ENCODE peak calls at places on chromosomes 3 and 15, in ten cellular contexts. One of them, this sample, is unnamed.

GRCh38 chr15:25897658-25898057 is 34.5 kb upstream of the ATP10A start:
- DNase-seq in HepG2: no peak
- DNase-seq in A549: no peak
- DNase-seq in sigmoid colon: no peak
- DNase-seq in spleen: no peak
- DNase-seq in GM12878: no peak
- DNase-seq in body of pancreas: no peak
- DNase-seq in IMR-90: no peak
- DNase-seq in Peyer's patch: no peak
- DNase-seq in transverse colon: no peak
- DNase-seq in this sample: no peak

GRCh38 chr3:74601793-74602192 is 12.7 kb downstream of the CNTN3 start:
- DNase-seq in GM12878: no peak
- DNase-seq in transverse colon: no peak
- DNase-seq in sigmoid colon: no peak
- DNase-seq in spleen: no peak
- DNase-seq in IMR-90: no peak
- DNase-seq in HepG2: no peak
- DNase-seq in Peyer's patch: no peak
- DNase-seq in body of pancreas: no peak
- DNase-seq in A549: no peak
- DNase-seq in this sample: no peak

GRCh38 chr15:42845581-42845980 is 75.0 kb downstream of the TTBK2 start:
- DNase-seq in spleen: no peak
- DNase-seq in A549: no peak
- DNase-seq in GM12878: no peak
- DNase-seq in body of pancreas: no peak
- DNase-seq in transverse colon: no peak
- DNase-seq in Peyer's patch: no peak
- DNase-seq in sigmoid colon: no peak
- DNase-seq in HepG2: peak; percentile 35
- DNase-seq in IMR-90: peak; percentile 31
- DNase-seq in this sample: no peak

GRCh38 chr15:39631357-39631756 is 50.5 kb downstream of the THBS1 start:
- DNase-seq in spleen: no peak
- DNase-seq in GM12878: no peak
- DNase-seq in transverse colon: no peak
- DNase-seq in sigmoid colon: no peak
- DNase-seq in body of pancreas: no peak
- DNase-seq in HepG2: no peak
- DNase-seq in Peyer's patch: no peak
- DNase-seq in A549: no peak
- DNase-seq in IMR-90: peak; percentile 45
- DNase-seq in this sample: no peak

GRCh38 chr3:58041826-58042324 is 33.7 kb downstream of the FLNB start:
- DNase-seq in spleen: no peak
- DNase-seq in IMR-90: peak; percentile 90
- DNase-seq in A549: no peak
- DNase-seq in body of pancreas: no peak
- DNase-seq in transverse colon: no peak
- DNase-seq in sigmoid colon: no peak
- DNase-seq in Peyer's patch: no peak
- DNase-seq in GM12878: peak; percentile 88
- DNase-seq in HepG2: peak; percentile 85
- DNase-seq in this sample: no peak

GRCh38 chr3:184730924-184731323 is 19.1 kb upstream of the MAGEF1 start:
- DNase-seq in Peyer's patch: peak; percentile 7
- DNase-seq in HepG2: no peak
- DNase-seq in spleen: no peak
- DNase-seq in GM12878: no peak
- DNase-seq in IMR-90: no peak
- DNase-seq in body of pancreas: no peak
- DNase-seq in transverse colon: no peak
- DNase-seq in A549: no peak
- DNase-seq in sigmoid colon: no peak
- DNase-seq in this sample: no peak

GRCh38 chr3:63467392-63467791 is 185.1 kb upstream of the SNTN start:
- DNase-seq in transverse colon: no peak
- DNase-seq in spleen: no peak
- DNase-seq in GM12878: no peak
- DNase-seq in sigmoid colon: no peak
- DNase-seq in HepG2: no peak
- DNase-seq in Peyer's patch: no peak
- DNase-seq in body of pancreas: no peak
- DNase-seq in IMR-90: no peak
- DNase-seq in A549: no peak
- DNase-seq in this sample: no peak

GRCh38 chr3:54424283-54424682 is 301.9 kb downstream of the CACNA2D3 start:
- DNase-seq in HepG2: no peak
- DNase-seq in transverse colon: no peak
- DNase-seq in IMR-90: no peak
- DNase-seq in A549: no peak
- DNase-seq in Peyer's patch: no peak
- DNase-seq in spleen: no peak
- DNase-seq in body of pancreas: no peak
- DNase-seq in sigmoid colon: no peak
- DNase-seq in GM12878: no peak
- DNase-seq in this sample: no peak

GRCh38 chr3:67400476-67400875 is 253.9 kb downstream of the SUCLG2 start:
- DNase-seq in IMR-90: no peak
- DNase-seq in spleen: no peak
- DNase-seq in transverse colon: no peak
- DNase-seq in GM12878: no peak
- DNase-seq in body of pancreas: no peak
- DNase-seq in HepG2: no peak
- DNase-seq in sigmoid colon: no peak
- DNase-seq in A549: no peak
- DNase-seq in Peyer's patch: no peak
- DNase-seq in this sample: no peak

DNA sequence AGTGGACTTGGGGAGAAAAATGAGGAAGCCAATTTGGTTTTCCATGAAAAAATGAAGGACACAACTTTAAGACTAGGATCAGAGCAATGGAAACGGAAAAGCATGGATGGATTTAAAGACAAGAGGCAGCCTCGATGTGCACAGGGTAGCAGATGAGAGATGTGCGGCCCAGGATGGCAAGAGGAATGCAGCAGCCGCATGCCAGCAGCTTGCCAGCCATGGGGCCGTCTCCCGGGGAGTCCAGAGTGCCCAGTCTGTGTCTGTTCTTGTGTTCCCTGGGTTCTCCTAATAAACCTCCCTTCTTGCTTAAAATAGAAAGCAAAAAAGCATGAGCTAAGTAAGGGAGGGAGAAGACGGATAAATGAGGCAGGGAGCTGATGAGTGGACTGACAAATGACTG is 68.0 kb upstream of the IQSEC1 start:
- DNase-seq in body of pancreas: no peak
- DNase-seq in spleen: peak; percentile 51
- DNase-seq in A549: no peak
- DNase-seq in Peyer's patch: peak; percentile 5
- DNase-seq in sigmoid colon: peak; percentile 28
- DNase-seq in transverse colon: no peak
- DNase-seq in GM12878: no peak
- DNase-seq in HepG2: no peak
- DNase-seq in IMR-90: no peak
- DNase-seq in this sample: no peak
- TF ChIP-seq POLR2A in body of pancreas: no peak
- TF ChIP-seq POLR2A in spleen: no peak
- TF ChIP-seq POLR2A in A549: no peak
- TF ChIP-seq POLR2A in Peyer's patch: no peak
- TF ChIP-seq POLR2A in sigmoid colon: no peak
- TF ChIP-seq POLR2A in transverse colon: no peak
- TF ChIP-seq POLR2A in GM12878: no peak
- TF ChIP-seq POLR2A in HepG2: no peak
- TF ChIP-seq POLR2A in IMR-90: no peak
- TF ChIP-seq POLR2A in this sample: no peak

GRCh38 chr3:5186854-5187151 is 704 bp upstream of the EDEM1 start:
- DNase-seq in HepG2: peak; percentile 15
- DNase-seq in sigmoid colon: no peak
- DNase-seq in body of pancreas: peak; percentile 26
- DNase-seq in IMR-90: peak; percentile 44
- DNase-seq in GM12878: no peak
- DNase-seq in A549: no peak
- DNase-seq in spleen: no peak
- DNase-seq in Peyer's patch: no peak
- DNase-seq in transverse colon: no peak
- DNase-seq in this sample: no peak

GRCh38 chr3:5186089-5186853 is 1.2 kb upstream of the EDEM1 start:
- DNase-seq in sigmoid colon: no peak
- DNase-seq in GM12878: no peak
- DNase-seq in A549: no peak
- DNase-seq in transverse colon: no peak
- DNase-seq in spleen: no peak
- DNase-seq in HepG2: no peak
- DNase-seq in IMR-90: no peak
- DNase-seq in Peyer's patch: no peak
- DNase-seq in body of pancreas: no peak
- DNase-seq in this sample: no peak

GRCh38 chr3:5188419-5189405 is 1.2 kb downstream of the EDEM1 start:
- DNase-seq in GM12878: no peak
- DNase-seq in Peyer's patch: peak; percentile 76
- DNase-seq in HepG2: peak; percentile 68
- DNase-seq in sigmoid colon: no peak
- DNase-seq in IMR-90: peak; percentile 17
- DNase-seq in A549: peak; percentile 54
- DNase-seq in spleen: peak; percentile 81
- DNase-seq in transverse colon: peak; percentile 46
- DNase-seq in body of pancreas: peak; percentile 44
- DNase-seq in this sample: no peak

GRCh38 chr3:5187920-5188418 is 462 bp downstream of the EDEM1 start:
- DNase-seq in Peyer's patch: peak; percentile 74
- DNase-seq in sigmoid colon: peak; percentile 74
- DNase-seq in transverse colon: peak; percentile 38
- DNase-seq in HepG2: no peak
- DNase-seq in spleen: peak; percentile 94
- DNase-seq in A549: peak; percentile 33
- DNase-seq in GM12878: no peak
- DNase-seq in body of pancreas: peak; percentile 54
- DNase-seq in IMR-90: peak; percentile 24
- DNase-seq in this sample: peak; percentile 32

GRCh38 chr3:5187152-5187919 is at the start of gene EDEM1:
- DNase-seq in sigmoid colon: peak; percentile 97
- DNase-seq in body of pancreas: peak; percentile 96
- DNase-seq in IMR-90: peak; percentile 94
- DNase-seq in GM12878: peak; percentile 76
- DNase-seq in spleen: peak; percentile 100
- DNase-seq in Peyer's patch: peak; percentile 97
- DNase-seq in A549: peak; percentile 96
- DNase-seq in transverse colon: peak; percentile 97
- DNase-seq in HepG2: peak; percentile 88
- DNase-seq in this sample: peak; percentile 94
- TF ChIP-seq POLR2A in sigmoid colon: peak; percentile 75
- TF ChIP-seq POLR2A in body of pancreas: peak; percentile 87
- TF ChIP-seq POLR2A in IMR-90: peak; percentile 86
- TF ChIP-seq POLR2A in GM12878: peak; percentile 78
- TF ChIP-seq POLR2A in spleen: peak; percentile 84
- TF ChIP-seq POLR2A in Peyer's patch: peak; percentile 75
- TF ChIP-seq POLR2A in A549: peak; percentile 81
- TF ChIP-seq POLR2A in transverse colon: peak; percentile 84
- TF ChIP-seq POLR2A in HepG2: peak; percentile 72
- TF ChIP-seq POLR2A in this sample: peak; percentile 69

GRCh38 chr3:159996018-159996417 is 7.4 kb downstream of the IL12A start:
- DNase-seq in A549: no peak
- DNase-seq in HepG2: no peak
- DNase-seq in Peyer's patch: no peak
- DNase-seq in GM12878: no peak
- DNase-seq in spleen: no peak
- DNase-seq in transverse colon: no peak
- DNase-seq in IMR-90: peak; percentile 67
- DNase-seq in sigmoid colon: no peak
- DNase-seq in body of pancreas: no peak
- DNase-seq in this sample: no peak
- TF ChIP-seq POLR2A in A549: no peak
- TF ChIP-seq POLR2A in HepG2: no peak
- TF ChIP-seq POLR2A in Peyer's patch: no peak
- TF ChIP-seq POLR2A in GM12878: no peak
- TF ChIP-seq POLR2A in spleen: no peak
- TF ChIP-seq POLR2A in transverse colon: no peak
- TF ChIP-seq POLR2A in IMR-90: no peak
- TF ChIP-seq POLR2A in sigmoid colon: no peak
- TF ChIP-seq POLR2A in body of pancreas: no peak
- TF ChIP-seq POLR2A in this sample: no peak

DNA sequence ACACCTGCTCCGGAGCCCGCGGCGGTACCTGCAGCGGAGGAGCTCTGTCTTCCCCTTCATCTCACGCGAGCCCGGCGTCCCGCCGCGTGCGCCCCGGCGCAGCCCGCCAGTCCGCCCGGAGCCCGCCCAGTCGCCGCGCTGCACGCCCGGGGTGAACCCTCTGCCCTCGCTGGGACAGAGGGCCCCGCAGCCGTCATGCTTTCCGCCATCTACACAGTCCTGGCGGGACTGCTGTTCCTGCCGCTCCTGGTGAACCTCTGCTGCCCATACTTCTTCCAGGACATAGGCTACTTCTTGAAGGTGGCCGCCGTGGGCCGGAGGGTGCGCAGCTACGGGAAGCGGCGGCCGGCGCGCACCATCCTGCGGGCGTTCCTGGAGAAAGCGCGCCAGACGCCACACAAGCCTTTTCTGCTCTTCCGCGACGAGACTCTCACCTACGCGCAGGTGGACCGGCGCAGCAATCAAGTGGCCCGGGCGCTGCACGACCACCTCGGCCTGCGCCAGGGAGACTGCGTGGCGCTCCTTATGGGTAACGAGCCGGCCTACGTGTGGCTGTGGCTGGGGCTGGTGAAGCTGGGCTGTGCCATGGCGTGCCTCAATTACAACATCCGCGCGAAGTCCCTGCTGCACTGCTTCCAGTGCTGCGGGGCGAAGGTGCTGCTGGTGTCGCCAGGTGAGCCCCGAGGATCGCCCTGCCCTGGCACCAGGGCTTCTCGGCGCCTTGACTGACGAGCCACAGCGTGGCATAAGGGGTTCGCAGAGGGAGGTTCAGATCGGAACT is 427 bp downstream of the SLC27A2 start:
- DNase-seq in GM12878: no peak
- DNase-seq in Peyer's patch: peak; percentile 79
- DNase-seq in transverse colon: peak; percentile 19
- DNase-seq in IMR-90: peak; percentile 15
- DNase-seq in HepG2: no peak
- DNase-seq in body of pancreas: peak; percentile 16
- DNase-seq in A549: peak; percentile 55
- DNase-seq in sigmoid colon: no peak
- DNase-seq in spleen: peak; percentile 88
- DNase-seq in this sample: no peak
- TF ChIP-seq POLR2A in GM12878: no peak
- TF ChIP-seq POLR2A in Peyer's patch: no peak
- TF ChIP-seq POLR2A in transverse colon: no peak
- TF ChIP-seq POLR2A in IMR-90: no peak
- TF ChIP-seq POLR2A in HepG2: peak; percentile 60
- TF ChIP-seq POLR2A in body of pancreas: no peak
- TF ChIP-seq POLR2A in A549: peak; percentile 11
- TF ChIP-seq POLR2A in sigmoid colon: no peak
- TF ChIP-seq POLR2A in spleen: no peak
- TF ChIP-seq POLR2A in this sample: no peak

DNA sequence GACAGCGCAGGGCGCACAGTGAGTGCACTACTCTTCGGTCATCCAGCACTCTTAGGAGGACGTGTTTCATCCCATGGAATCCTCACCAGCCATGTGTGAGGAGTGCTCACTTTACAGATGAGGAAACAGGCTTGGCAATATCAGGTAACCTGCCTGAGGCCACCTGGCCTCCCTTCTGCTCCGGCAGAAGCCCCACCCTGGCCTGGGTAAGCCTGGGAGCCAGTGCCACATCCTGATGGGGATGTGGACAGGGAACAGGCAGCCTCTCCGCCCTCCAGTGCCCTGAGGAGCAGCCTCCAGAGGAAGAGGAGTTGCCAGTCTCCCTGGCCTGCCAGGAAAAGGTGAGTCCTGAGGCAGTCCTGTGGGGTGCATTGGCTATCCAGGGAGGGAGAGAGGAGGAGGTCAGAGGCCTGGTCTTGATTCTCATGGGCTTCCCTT is 39.4 kb upstream of the LIMD1 start:
- DNase-seq in IMR-90: no peak
- DNase-seq in A549: no peak
- DNase-seq in HepG2: no peak
- DNase-seq in GM12878: no peak
- DNase-seq in transverse colon: no peak
- DNase-seq in body of pancreas: no peak
- DNase-seq in sigmoid colon: peak; percentile 55
- DNase-seq in spleen: no peak
- DNase-seq in Peyer's patch: no peak
- DNase-seq in this sample: no peak
- TF ChIP-seq POLR2A in IMR-90: no peak
- TF ChIP-seq POLR2A in A549: no peak
- TF ChIP-seq POLR2A in HepG2: no peak
- TF ChIP-seq POLR2A in GM12878: no peak
- TF ChIP-seq POLR2A in transverse colon: no peak
- TF ChIP-seq POLR2A in body of pancreas: no peak
- TF ChIP-seq POLR2A in sigmoid colon: no peak
- TF ChIP-seq POLR2A in spleen: no peak
- TF ChIP-seq POLR2A in Peyer's patch: no peak
- TF ChIP-seq POLR2A in this sample: no peak